ENCODE peak calls at places on chromosomes 1 and 21, in seven cellular contexts. One of them, this sample, is unnamed.

GRCh38 chr1:118484893-118485292 is 299.9 kb upstream of the SPAG17 start:
- DNase-seq in HCT116: no peak
- DNase-seq in stomach: no peak
- DNase-seq in WERI-Rb-1: no peak
- DNase-seq in AG04450: no peak
- DNase-seq in tibial nerve: no peak
- DNase-seq in lung: no peak
- DNase-seq in this sample: no peak

GRCh38 chr1:169129109-169129789 is 22.8 kb downstream of the ATP1B1 start:
- DNase-seq in HCT116: no peak
- DNase-seq in stomach: no peak
- DNase-seq in WERI-Rb-1: no peak
- DNase-seq in AG04450: no peak
- DNase-seq in tibial nerve: no peak
- DNase-seq in lung: no peak
- DNase-seq in this sample: no peak

GRCh38 chr1:185474440-185475149 is 157.6 kb upstream of the IVNS1ABP start:
- DNase-seq in HCT116: no peak
- DNase-seq in stomach: no peak
- DNase-seq in WERI-Rb-1: no peak
- DNase-seq in AG04450: no peak
- DNase-seq in tibial nerve: no peak
- DNase-seq in lung: no peak
- DNase-seq in this sample: no peak

GRCh38 chr1:25148673-25149300 is 83.5 kb downstream of the SYF2 start:
- DNase-seq in HCT116: no peak
- DNase-seq in stomach: no peak
- DNase-seq in WERI-Rb-1: peak
- DNase-seq in AG04450: no peak
- DNase-seq in tibial nerve: no peak
- DNase-seq in lung: no peak
- DNase-seq in this sample: no peak

GRCh38 chr1:19199393-19200280 is 10.4 kb downstream of the UBR4 start:
- DNase-seq in HCT116: no peak
- DNase-seq in stomach: no peak
- DNase-seq in WERI-Rb-1: no peak
- DNase-seq in AG04450: no peak
- DNase-seq in tibial nerve: no peak
- DNase-seq in lung: no peak
- DNase-seq in this sample: no peak

GRCh38 chr1:19644761-19645543 is 841 bp downstream of the NBL1 start:
- DNase-seq in HCT116: no peak
- DNase-seq in stomach: peak
- DNase-seq in WERI-Rb-1: peak
- DNase-seq in AG04450: no peak
- DNase-seq in tibial nerve: no peak
- DNase-seq in lung: no peak
- DNase-seq in this sample: no peak

GRCh38 chr1:4963251-4963650 is 308.8 kb downstream of the AJAP1 start:
- DNase-seq in HCT116: no peak
- DNase-seq in stomach: no peak
- DNase-seq in WERI-Rb-1: no peak
- DNase-seq in AG04450: no peak
- DNase-seq in tibial nerve: no peak
- DNase-seq in lung: no peak
- DNase-seq in this sample: no peak

GRCh38 chr1:208977012-208977411 is 606.5 kb upstream of the CAMK1G start:
- DNase-seq in HCT116: no peak
- DNase-seq in stomach: no peak
- DNase-seq in WERI-Rb-1: no peak
- DNase-seq in AG04450: no peak
- DNase-seq in tibial nerve: no peak
- DNase-seq in lung: no peak
- DNase-seq in this sample: no peak

GRCh38 chr1:201655910-201656669 is 117.2 kb downstream of the NAV1 start:
- DNase-seq in HCT116: no peak
- DNase-seq in stomach: no peak
- DNase-seq in WERI-Rb-1: no peak
- DNase-seq in AG04450: no peak
- DNase-seq in tibial nerve: no peak
- DNase-seq in lung: no peak
- DNase-seq in this sample: no peak

GRCh38 chr21:34083357-34083756 is 10.0 kb downstream of the MRPS6 start:
- DNase-seq in HCT116: no peak
- DNase-seq in stomach: no peak
- DNase-seq in WERI-Rb-1: no peak
- DNase-seq in AG04450: no peak
- DNase-seq in tibial nerve: no peak
- DNase-seq in lung: no peak
- DNase-seq in this sample: no peak

GRCh38 chr1:61797045-61797755 is 54.9 kb downstream of the PATJ start:
- DNase-seq in HCT116: no peak
- DNase-seq in stomach: no peak
- DNase-seq in WERI-Rb-1: no peak
- DNase-seq in AG04450: no peak
- DNase-seq in tibial nerve: no peak
- DNase-seq in lung: no peak
- DNase-seq in this sample: peak

GRCh38 chr1:199453731-199454130 is 573.8 kb upstream of the NR5A2 start:
- DNase-seq in HCT116: no peak
- DNase-seq in stomach: no peak
- DNase-seq in WERI-Rb-1: no peak
- DNase-seq in AG04450: no peak
- DNase-seq in tibial nerve: no peak
- DNase-seq in lung: no peak
- DNase-seq in this sample: no peak

GRCh38 chr1:14478120-14478519 is 120.4 kb upstream of the KAZN start:
- DNase-seq in HCT116: no peak
- DNase-seq in stomach: no peak
- DNase-seq in WERI-Rb-1: no peak
- DNase-seq in AG04450: no peak
- DNase-seq in tibial nerve: no peak
- DNase-seq in lung: no peak
- DNase-seq in this sample: no peak

GRCh38 chr1:205477759-205478247 is 22.0 kb upstream of the BLACAT1 start:
- DNase-seq in HCT116: peak
- DNase-seq in stomach: peak
- DNase-seq in WERI-Rb-1: peak
- DNase-seq in AG04450: no peak
- DNase-seq in tibial nerve: no peak
- DNase-seq in lung: peak
- DNase-seq in this sample: peak

GRCh38 chr1:68359045-68359444 is 90.7 kb downstream of the RPE65 start:
- DNase-seq in HCT116: no peak
- DNase-seq in stomach: no peak
- DNase-seq in WERI-Rb-1: no peak
- DNase-seq in AG04450: no peak
- DNase-seq in tibial nerve: no peak
- DNase-seq in lung: no peak
- DNase-seq in this sample: no peak

GRCh38 chr1:43021547-43022474 is 63.1 kb upstream of the SLC2A1 start:
- DNase-seq in HCT116: no peak
- DNase-seq in stomach: no peak
- DNase-seq in WERI-Rb-1: no peak
- DNase-seq in AG04450: no peak
- DNase-seq in tibial nerve: no peak
- DNase-seq in lung: no peak
- DNase-seq in this sample: no peak

GRCh38 chr1:61135286-61135685 is 52.9 kb downstream of the NFIA start:
- DNase-seq in HCT116: no peak
- DNase-seq in stomach: no peak
- DNase-seq in WERI-Rb-1: no peak
- DNase-seq in AG04450: no peak
- DNase-seq in tibial nerve: no peak
- DNase-seq in lung: no peak
- DNase-seq in this sample: no peak

GRCh38 chr1:2130871-2131289 is 63.7 kb downstream of the FAAP20 start:
- DNase-seq in HCT116: no peak
- DNase-seq in stomach: no peak
- DNase-seq in WERI-Rb-1: no peak
- DNase-seq in AG04450: no peak
- DNase-seq in tibial nerve: no peak
- DNase-seq in lung: no peak
- DNase-seq in this sample: no peak

GRCh38 chr21:15009964-15010363 is 54.8 kb downstream of the NRIP1 start:
- DNase-seq in HCT116: no peak
- DNase-seq in stomach: no peak
- DNase-seq in WERI-Rb-1: no peak
- DNase-seq in AG04450: peak
- DNase-seq in tibial nerve: no peak
- DNase-seq in lung: no peak
- DNase-seq in this sample: no peak

GRCh38 chr1:11640944-11641343 is 13.3 kb downstream of the FBXO2 start:
- DNase-seq in HCT116: no peak
- DNase-seq in stomach: no peak
- DNase-seq in WERI-Rb-1: no peak
- DNase-seq in AG04450: no peak
- DNase-seq in tibial nerve: no peak
- DNase-seq in lung: no peak
- DNase-seq in this sample: no peak

DNA sequence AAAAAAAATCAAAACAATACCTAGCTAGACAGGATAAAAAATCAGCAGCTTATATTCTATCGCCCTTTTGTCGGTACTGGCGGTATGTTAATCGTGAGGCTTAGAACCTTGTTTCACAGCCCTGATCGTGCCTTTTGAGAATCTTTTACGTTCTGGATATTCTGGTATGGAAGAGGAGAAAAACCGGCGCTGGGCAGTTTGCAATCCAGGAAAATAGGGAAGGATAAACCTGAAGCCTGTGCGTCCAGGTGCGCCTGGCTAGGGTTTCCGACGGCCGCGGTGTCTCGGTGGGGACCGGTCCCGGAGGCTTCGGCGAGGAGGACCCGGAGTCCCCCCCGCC is 276 bp upstream of the SYPL2 start:
- DNase-seq in HCT116: no peak
- DNase-seq in stomach: no peak
- DNase-seq in WERI-Rb-1: no peak
- DNase-seq in AG04450: no peak
- DNase-seq in tibial nerve: no peak
- DNase-seq in lung: no peak
- DNase-seq in this sample: no peak
- H3K4me3 ChIP-seq in HCT116: peak
- H3K4me3 ChIP-seq in stomach: peak
- H3K4me3 ChIP-seq in WERI-Rb-1: peak
- H3K4me3 ChIP-seq in AG04450: peak
- H3K4me3 ChIP-seq in tibial nerve: peak
- H3K4me3 ChIP-seq in lung: peak
- H3K4me3 ChIP-seq in this sample: peak

GRCh38 chr1:27934818-27935549 is at the start of gene SMPDL3B:
- DNase-seq in HCT116: peak
- DNase-seq in stomach: peak
- DNase-seq in WERI-Rb-1: peak
- DNase-seq in AG04450: no peak
- DNase-seq in tibial nerve: no peak
- DNase-seq in lung: peak
- DNase-seq in this sample: no peak

GRCh38 chr1:27937524-27937836 is 2.7 kb downstream of the SMPDL3B start:
- DNase-seq in HCT116: no peak
- DNase-seq in stomach: no peak
- DNase-seq in WERI-Rb-1: no peak
- DNase-seq in AG04450: no peak
- DNase-seq in tibial nerve: no peak
- DNase-seq in lung: no peak
- DNase-seq in this sample: no peak

GRCh38 chr1:27936370-27936769 is 1.6 kb downstream of the SMPDL3B start:
- DNase-seq in HCT116: no peak
- DNase-seq in stomach: no peak
- DNase-seq in WERI-Rb-1: no peak
- DNase-seq in AG04450: no peak
- DNase-seq in tibial nerve: no peak
- DNase-seq in lung: no peak
- DNase-seq in this sample: no peak

GRCh38 chr1:27938488-27938887 is 3.7 kb downstream of the SMPDL3B start:
- DNase-seq in HCT116: no peak
- DNase-seq in stomach: no peak
- DNase-seq in WERI-Rb-1: no peak
- DNase-seq in AG04450: no peak
- DNase-seq in tibial nerve: no peak
- DNase-seq in lung: no peak
- DNase-seq in this sample: no peak

GRCh38 chr1:27935721-27936120 is 921 bp downstream of the SMPDL3B start:
- DNase-seq in HCT116: no peak
- DNase-seq in stomach: no peak
- DNase-seq in WERI-Rb-1: no peak
- DNase-seq in AG04450: no peak
- DNase-seq in tibial nerve: no peak
- DNase-seq in lung: no peak
- DNase-seq in this sample: no peak
- H3K4me3 ChIP-seq in HCT116: peak
- H3K4me3 ChIP-seq in stomach: peak
- H3K4me3 ChIP-seq in WERI-Rb-1: peak
- H3K4me3 ChIP-seq in AG04450: no peak
- H3K4me3 ChIP-seq in tibial nerve: no peak
- H3K4me3 ChIP-seq in lung: no peak
- H3K4me3 ChIP-seq in this sample: peak

DNA sequence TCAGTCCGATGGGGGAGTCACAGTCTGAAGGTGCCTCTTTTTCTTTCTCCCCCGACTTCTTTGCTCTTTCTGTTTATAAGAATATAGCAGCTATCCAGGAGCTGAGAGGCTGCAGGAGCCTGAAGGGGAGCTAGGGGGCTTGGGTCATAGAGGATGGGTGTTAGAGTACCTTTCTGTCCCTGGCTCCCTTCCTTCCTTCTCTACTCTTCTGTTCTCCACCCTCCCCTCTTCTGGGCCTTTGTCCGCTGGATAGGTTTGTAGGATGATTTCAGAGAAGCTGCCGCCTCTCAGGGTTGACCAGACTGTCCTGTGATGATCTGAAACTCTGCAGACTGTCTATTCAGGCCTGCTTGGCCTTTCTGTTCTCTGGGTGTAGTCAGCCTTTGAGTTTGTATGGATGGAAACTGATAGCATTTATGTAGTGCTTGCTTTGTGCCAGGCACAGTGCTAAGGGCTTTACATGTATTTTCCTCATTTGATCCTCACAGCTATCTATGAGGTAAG is 26.3 kb downstream of the PPFIA4 start:
- DNase-seq in HCT116: no peak
- DNase-seq in stomach: no peak
- DNase-seq in WERI-Rb-1: no peak
- DNase-seq in AG04450: no peak
- DNase-seq in tibial nerve: no peak
- DNase-seq in lung: no peak
- DNase-seq in this sample: no peak
- H3K4me3 ChIP-seq in HCT116: no peak
- H3K4me3 ChIP-seq in stomach: no peak
- H3K4me3 ChIP-seq in WERI-Rb-1: no peak
- H3K4me3 ChIP-seq in AG04450: no peak
- H3K4me3 ChIP-seq in tibial nerve: no peak
- H3K4me3 ChIP-seq in lung: no peak
- H3K4me3 ChIP-seq in this sample: no peak

DNA sequence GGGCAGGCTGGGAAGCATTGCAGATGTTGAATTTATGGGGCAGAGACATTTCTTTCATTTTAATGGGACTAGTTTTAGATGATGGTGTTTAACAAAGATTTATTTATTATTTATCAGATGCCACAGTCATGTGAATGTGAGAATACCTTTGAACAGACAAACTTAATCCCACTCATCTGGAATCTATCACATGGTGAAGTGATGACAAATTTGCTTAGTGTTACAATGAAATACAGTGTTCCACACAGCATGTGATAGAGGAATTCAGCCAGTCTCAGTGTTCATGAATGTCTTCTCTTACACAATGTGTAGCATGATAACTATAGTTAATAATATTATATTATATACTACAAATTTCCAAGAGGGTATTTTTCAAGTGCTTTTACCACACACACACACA is 1361.7 kb upstream of the B3GALT2 start:
- DNase-seq in HCT116: no peak
- DNase-seq in stomach: no peak
- DNase-seq in WERI-Rb-1: no peak
- DNase-seq in AG04450: no peak
- DNase-seq in tibial nerve: no peak
- DNase-seq in lung: no peak
- DNase-seq in this sample: peak
- H3K4me3 ChIP-seq in HCT116: no peak
- H3K4me3 ChIP-seq in stomach: no peak
- H3K4me3 ChIP-seq in WERI-Rb-1: no peak
- H3K4me3 ChIP-seq in AG04450: no peak
- H3K4me3 ChIP-seq in tibial nerve: no peak
- H3K4me3 ChIP-seq in lung: no peak
- H3K4me3 ChIP-seq in this sample: no peak